ENCODE peak calls at places on chromosomes 13 and 19, in four cellular contexts. One of them, this sample, is unnamed.

GRCh38 chr13:51523082-51523518 is 61.2 kb upstream of the WDFY2 start:
- DNase-seq in colonic mucosa: no peak
- DNase-seq in right cardiac atrium: peak; percentile 70
- DNase-seq in tibial nerve: no peak
- DNase-seq in this sample: no peak

GRCh38 chr13:71870036-71870435 is 3.0 kb upstream of the DACH1 start:
- DNase-seq in colonic mucosa: no peak
- DNase-seq in tibial nerve: no peak
- DNase-seq in right cardiac atrium: no peak
- DNase-seq in this sample: no peak

GRCh38 chr13:71913717-71914116 is 46.7 kb upstream of the DACH1 start:
- DNase-seq in colonic mucosa: no peak
- DNase-seq in tibial nerve: no peak
- DNase-seq in right cardiac atrium: no peak
- DNase-seq in this sample: no peak

GRCh38 chr13:109271991-109272454 is 514.4 kb downstream of the IRS2 start:
- DNase-seq in tibial nerve: no peak
- DNase-seq in colonic mucosa: no peak
- DNase-seq in right cardiac atrium: no peak
- DNase-seq in this sample: no peak

GRCh38 chr19:1748115-1748702 is 5.1 kb upstream of the ONECUT3 start:
- DNase-seq in right cardiac atrium: no peak
- DNase-seq in tibial nerve: no peak
- DNase-seq in colonic mucosa: peak; percentile 64
- DNase-seq in this sample: no peak

GRCh38 chr19:8592231-8593009 is 15.2 kb upstream of the MYO1F start:
- DNase-seq in colonic mucosa: peak; percentile 88
- DNase-seq in right cardiac atrium: peak; percentile 100
- DNase-seq in tibial nerve: peak; percentile 99
- DNase-seq in this sample: peak; percentile 95

GRCh38 chr13:106507560-106508274 is 27.7 kb downstream of the EFNB2 start:
- DNase-seq in colonic mucosa: no peak
- DNase-seq in right cardiac atrium: no peak
- DNase-seq in tibial nerve: no peak
- DNase-seq in this sample: no peak

GRCh38 chr13:112947796-112948195 is 21.2 kb upstream of the MCF2L start:
- DNase-seq in right cardiac atrium: no peak
- DNase-seq in colonic mucosa: no peak
- DNase-seq in tibial nerve: no peak
- DNase-seq in this sample: no peak

GRCh38 chr19:54107876-54108490 is 5.3 kb downstream of the NDUFA3 start:
- DNase-seq in tibial nerve: no peak
- DNase-seq in right cardiac atrium: no peak
- DNase-seq in colonic mucosa: no peak
- DNase-seq in this sample: no peak

GRCh38 chr19:12913871-12914690 is 5.0 kb downstream of the SYCE2 start:
- DNase-seq in right cardiac atrium: no peak
- DNase-seq in colonic mucosa: no peak
- DNase-seq in tibial nerve: peak; percentile 39
- DNase-seq in this sample: no peak

GRCh38 chr13:41649659-41650058 is 192.3 kb downstream of the RGCC start:
- DNase-seq in tibial nerve: no peak
- DNase-seq in colonic mucosa: no peak
- DNase-seq in right cardiac atrium: no peak
- DNase-seq in this sample: no peak

GRCh38 chr13:70960841-70961443 is 852.7 kb upstream of the KLHL1 start:
- DNase-seq in right cardiac atrium: no peak
- DNase-seq in tibial nerve: peak; percentile 22
- DNase-seq in colonic mucosa: no peak
- DNase-seq in this sample: no peak

GRCh38 chr19:28359819-28360414 is 853.0 kb downstream of the UQCRFS1 start:
- DNase-seq in right cardiac atrium: no peak
- DNase-seq in tibial nerve: no peak
- DNase-seq in colonic mucosa: no peak
- DNase-seq in this sample: no peak

GRCh38 chr13:73535341-73535740 is 476.5 kb downstream of the KLF5 start:
- DNase-seq in colonic mucosa: no peak
- DNase-seq in tibial nerve: no peak
- DNase-seq in right cardiac atrium: no peak
- DNase-seq in this sample: no peak

GRCh38 chr13:40271511-40271910 is 394.9 kb downstream of the FOXO1 start:
- DNase-seq in right cardiac atrium: peak; percentile 81
- DNase-seq in colonic mucosa: no peak
- DNase-seq in tibial nerve: peak; percentile 31
- DNase-seq in this sample: peak; percentile 74

GRCh38 chr19:42121666-42122069 is 10.6 kb downstream of the POU2F2 start:
- DNase-seq in right cardiac atrium: peak; percentile 78
- DNase-seq in tibial nerve: peak; percentile 33
- DNase-seq in colonic mucosa: peak; percentile 43
- DNase-seq in this sample: peak; percentile 34

GRCh38 chr13:113776231-113777125 is 17.5 kb downstream of the TMEM255B start:
- DNase-seq in tibial nerve: no peak
- DNase-seq in colonic mucosa: no peak
- DNase-seq in right cardiac atrium: no peak
- DNase-seq in this sample: no peak

GRCh38 chr19:3805859-3806258 is 19.7 kb upstream of the MATK start:
- DNase-seq in colonic mucosa: no peak
- DNase-seq in tibial nerve: no peak
- DNase-seq in right cardiac atrium: no peak
- DNase-seq in this sample: no peak

GRCh38 chr13:91184244-91184926 is 163.1 kb upstream of the MIR17HG start:
- DNase-seq in colonic mucosa: no peak
- DNase-seq in tibial nerve: no peak
- DNase-seq in right cardiac atrium: no peak
- DNase-seq in this sample: no peak

GRCh38 chr13:110055089-110055488 is 251.9 kb downstream of the COL4A1 start:
- DNase-seq in colonic mucosa: no peak
- DNase-seq in right cardiac atrium: no peak
- DNase-seq in tibial nerve: no peak
- DNase-seq in this sample: no peak

GRCh38 chr13:71879129-71879535 is 12.1 kb upstream of the DACH1 start:
- DNase-seq in right cardiac atrium: no peak
- DNase-seq in colonic mucosa: no peak
- DNase-seq in tibial nerve: no peak
- DNase-seq in this sample: no peak

GRCh38 chr13:109790071-109790470 is 3.7 kb upstream of the IRS2 start:
- DNase-seq in tibial nerve: no peak
- DNase-seq in right cardiac atrium: no peak
- DNase-seq in colonic mucosa: no peak
- DNase-seq in this sample: no peak

GRCh38 chr13:23715762-23716235 is 145.6 kb downstream of the TNFRSF19 start:
- DNase-seq in colonic mucosa: no peak
- DNase-seq in right cardiac atrium: peak; percentile 65
- DNase-seq in tibial nerve: no peak
- DNase-seq in this sample: no peak

GRCh38 chr19:29248332-29248844 is 35.4 kb upstream of the UQCRFS1 start:
- DNase-seq in right cardiac atrium: no peak
- DNase-seq in tibial nerve: no peak
- DNase-seq in colonic mucosa: no peak
- DNase-seq in this sample: no peak

GRCh38 chr19:21468791-21469190 is 36.6 kb upstream of the ZNF429 start:
- DNase-seq in colonic mucosa: no peak
- DNase-seq in right cardiac atrium: peak; percentile 50
- DNase-seq in tibial nerve: no peak
- DNase-seq in this sample: no peak

GRCh38 chr13:114151565-114152284 is 19.3 kb upstream of the RASA3 start:
- DNase-seq in tibial nerve: no peak
- DNase-seq in colonic mucosa: peak; percentile 93
- DNase-seq in right cardiac atrium: no peak
- DNase-seq in this sample: no peak

GRCh38 chr13:113275387-113275786 is 21.7 kb upstream of the LAMP1 start:
- DNase-seq in tibial nerve: no peak
- DNase-seq in colonic mucosa: peak; percentile 39
- DNase-seq in right cardiac atrium: peak; percentile 60
- DNase-seq in this sample: no peak

GRCh38 chr13:101123028-101123427 is 293.3 kb downstream of the NALCN start:
- DNase-seq in right cardiac atrium: no peak
- DNase-seq in colonic mucosa: no peak
- DNase-seq in tibial nerve: no peak
- DNase-seq in this sample: no peak

GRCh38 chr13:36428083-36428482 is 4.2 kb upstream of the CCNA1 start:
- DNase-seq in tibial nerve: no peak
- DNase-seq in colonic mucosa: no peak
- DNase-seq in right cardiac atrium: no peak
- DNase-seq in this sample: no peak

GRCh38 chr19:46000497-46001246 is 5.4 kb downstream of the CCDC61 start:
- DNase-seq in colonic mucosa: peak; percentile 77
- DNase-seq in right cardiac atrium: peak; percentile 74
- DNase-seq in tibial nerve: no peak
- DNase-seq in this sample: no peak

GRCh38 chr13:98372886-98373285 is 195.8 kb upstream of the RNF113B start:
- DNase-seq in colonic mucosa: no peak
- DNase-seq in tibial nerve: no peak
- DNase-seq in right cardiac atrium: no peak
- DNase-seq in this sample: no peak

DNA sequence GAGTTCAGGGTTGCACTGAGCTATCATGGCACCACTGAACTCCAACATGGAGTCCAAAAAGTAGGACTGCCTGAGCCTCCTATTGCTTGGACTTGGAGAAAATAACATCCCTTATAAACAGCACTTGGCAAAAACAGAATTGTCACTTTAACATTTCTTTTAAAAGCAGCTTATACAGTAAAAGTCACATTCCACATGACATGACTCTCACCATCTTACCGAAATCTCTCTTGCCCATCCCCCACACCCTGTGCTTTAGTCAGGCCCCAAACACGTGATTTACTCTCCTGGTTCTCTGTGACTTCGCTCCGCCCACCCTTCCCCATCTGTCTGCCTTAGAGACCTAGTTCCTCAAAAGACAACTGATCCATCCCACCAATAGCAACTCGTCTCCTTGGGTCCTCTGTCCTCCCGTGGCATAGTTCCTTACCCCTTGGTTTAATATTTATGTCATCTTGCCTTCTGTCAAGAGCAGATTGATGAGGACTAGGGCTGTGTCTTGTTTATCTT is 4.6 kb downstream of the SAFB start:
- DNase-seq in right cardiac atrium: peak; percentile 84
- DNase-seq in tibial nerve: peak; percentile 73
- DNase-seq in colonic mucosa: peak; percentile 56
- DNase-seq in this sample: peak; percentile 74
- H3K27ac ChIP-seq in right cardiac atrium: no peak overlapping the region
- H3K27ac ChIP-seq in tibial nerve: peak overlapping the region; percentile 34
- H3K27ac ChIP-seq in colonic mucosa: no peak overlapping the region
- H3K27ac ChIP-seq in this sample: no peak overlapping the region

GRCh38 chr19:17303940-17304267 is 679 bp upstream of the ABHD8 start:
- DNase-seq in colonic mucosa: no peak
- DNase-seq in right cardiac atrium: no peak
- DNase-seq in tibial nerve: no peak
- DNase-seq in this sample: no peak

GRCh38 chr19:17300992-17301585 is 2.1 kb downstream of the ABHD8 start:
- DNase-seq in tibial nerve: no peak
- DNase-seq in right cardiac atrium: peak; percentile 57
- DNase-seq in colonic mucosa: no peak
- DNase-seq in this sample: no peak

GRCh38 chr19:17304386-17305047 is 1.2 kb upstream of the MRPL34 start:
- DNase-seq in right cardiac atrium: no peak
- DNase-seq in tibial nerve: no peak
- DNase-seq in colonic mucosa: no peak
- DNase-seq in this sample: no peak

GRCh38 chr19:17303167-17303939 is at the start of gene ABHD8:
- DNase-seq in right cardiac atrium: peak; percentile 98
- DNase-seq in tibial nerve: peak; percentile 92
- DNase-seq in colonic mucosa: peak; percentile 96
- DNase-seq in this sample: peak; percentile 88

DNA sequence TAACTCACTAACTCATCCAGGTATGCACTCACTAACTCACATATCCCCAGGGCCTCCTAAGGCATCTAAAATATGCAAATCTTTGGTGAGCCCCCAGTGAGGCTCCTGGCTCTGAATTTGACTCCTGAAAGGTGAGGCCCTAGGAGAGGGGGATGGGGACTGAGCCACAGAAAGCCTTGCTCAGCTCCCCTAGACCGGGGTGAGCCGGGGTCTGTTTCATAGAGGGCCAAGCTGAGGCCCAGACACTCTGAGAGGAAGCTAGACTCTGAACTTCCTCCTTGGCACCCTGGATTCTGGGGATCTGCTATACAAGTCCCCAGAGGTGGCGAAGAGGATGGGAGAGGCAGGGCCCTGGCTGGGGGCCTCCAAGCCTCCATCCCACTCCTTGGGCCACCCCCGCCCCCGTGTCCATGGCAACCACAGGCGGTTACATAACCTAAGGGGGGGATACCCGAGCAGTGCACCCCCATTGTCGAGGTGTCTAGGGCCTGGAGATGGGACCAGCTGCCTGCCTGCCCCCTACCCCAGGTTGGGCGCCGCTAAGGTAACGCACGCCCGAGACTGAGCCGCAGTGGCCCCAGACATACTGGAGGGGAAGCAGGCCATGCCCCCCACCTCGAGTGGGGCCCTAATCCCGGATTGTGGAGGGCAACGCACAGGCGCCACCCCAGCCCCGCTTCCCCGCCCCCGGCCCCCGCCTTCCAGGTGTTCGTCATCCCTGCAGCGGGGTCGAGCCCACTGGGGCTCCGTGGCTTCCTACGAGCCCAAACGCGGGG is 646 bp downstream of the ABHD8 start:
- DNase-seq in colonic mucosa: no peak
- DNase-seq in tibial nerve: no peak
- DNase-seq in right cardiac atrium: peak; percentile 73
- DNase-seq in this sample: no peak
- H3K27ac ChIP-seq in colonic mucosa: peak overlapping the region; percentile 37
- H3K27ac ChIP-seq in tibial nerve: peak overlapping the region; percentile 90
- H3K27ac ChIP-seq in right cardiac atrium: no peak overlapping the region
- H3K27ac ChIP-seq in this sample: peak overlapping the region; percentile 81

DNA sequence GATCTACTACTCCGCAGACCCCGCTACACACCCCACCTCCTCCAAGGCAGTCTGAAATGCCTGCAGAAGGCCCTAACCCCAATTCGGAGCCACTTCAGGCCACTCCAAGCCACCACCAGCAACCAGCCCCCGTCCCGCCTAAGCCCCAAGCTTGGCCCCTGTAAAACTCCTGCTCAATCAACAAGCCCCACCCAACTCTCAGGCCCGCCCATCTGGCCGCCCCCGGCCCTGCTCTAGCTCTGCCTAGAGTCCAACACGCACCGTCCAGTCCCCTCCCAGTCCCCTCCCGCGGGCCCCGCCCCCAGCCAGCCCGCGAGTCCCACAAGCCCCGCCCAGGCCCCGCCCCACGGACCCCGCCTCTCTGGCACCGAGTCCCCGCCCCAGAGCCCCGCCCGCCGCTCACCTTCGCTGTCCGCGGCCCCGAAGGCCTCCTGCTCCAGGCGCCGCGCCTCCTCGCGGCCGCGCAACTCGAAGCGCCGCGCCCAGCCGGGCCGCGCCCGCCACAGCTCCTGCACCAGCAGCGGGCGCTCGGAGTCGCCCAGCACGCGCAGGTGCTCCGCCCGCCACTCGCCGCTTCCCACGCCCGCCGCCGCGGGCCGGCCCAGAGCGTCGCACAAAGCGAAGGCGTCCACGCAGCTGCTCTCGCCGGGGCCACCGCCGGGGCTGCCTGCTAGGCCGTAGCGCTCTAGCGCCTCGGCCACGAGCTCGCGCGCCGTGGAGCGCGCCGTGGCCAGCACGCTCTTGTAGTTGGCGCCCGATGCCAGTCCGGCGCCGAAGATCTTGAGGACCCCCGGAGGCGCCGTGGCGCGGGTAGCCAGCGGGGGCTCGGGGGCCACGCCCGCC is 1.6 kb downstream of the RASIP1 start:
- DNase-seq in colonic mucosa: peak; percentile 99
- DNase-seq in tibial nerve: peak; percentile 78
- DNase-seq in right cardiac atrium: peak; percentile 97
- DNase-seq in this sample: peak; percentile 91
- H3K27ac ChIP-seq in colonic mucosa: no peak overlapping the region
- H3K27ac ChIP-seq in tibial nerve: peak overlapping the region; percentile 87
- H3K27ac ChIP-seq in right cardiac atrium: peak overlapping the region; percentile 61
- H3K27ac ChIP-seq in this sample: peak overlapping the region; percentile 24

GRCh38 chr19:47104678-47105077 is 8.9 kb downstream of the ZC3H4 start:
- DNase-seq in tibial nerve: no peak
- DNase-seq in colonic mucosa: no peak
- DNase-seq in right cardiac atrium: no peak
- DNase-seq in this sample: no peak
- H3K27ac ChIP-seq in tibial nerve: peak overlapping the region; percentile 100
- H3K27ac ChIP-seq in colonic mucosa: no peak overlapping the region
- H3K27ac ChIP-seq in right cardiac atrium: no peak overlapping the region
- H3K27ac ChIP-seq in this sample: no peak overlapping the region

This sample was measured in ascending aorta.